ENCODE peak calls at places on chromosomes 5 and 9, in eight cellular contexts. J is MCF 10A, V is NT2/D1, I is HuH-7, F is germinal center, U is mesothelial cell of epicardium, O is fibroblast of gingiva, L is activated B cell treated with CpG ODN at 0.5 μM for 24 hours. W is an unnamed sample.
A peak's percentile ranks its signal among the peaks of the same experiment; 100 is the strongest.

GRCh38 chr5:80865547-80865946 is 94.6 kb upstream of the RASGRF2 start:
- DNase-seq in J (no peak), V (no peak), I (no peak), F (no peak), U (no peak), O (peak; percentile 76), L (no peak), W (no peak)

GRCh38 chr9:33007755-33008154 is 6.3 kb upstream of the APTX start:
- DNase-seq in J (no peak), V (no peak), I (no peak), F (no peak), U (no peak), O (no peak), L (no peak), W (no peak)

GRCh38 chr5:59387127-59387526 is 506.4 kb downstream of the PDE4D start:
- DNase-seq in J (no peak), V (no peak), I (no peak), F (no peak), U (no peak), O (no peak), L (no peak), W (no peak)

GRCh38 chr5:74665246-74665645 is 19.8 kb upstream of the HEXB start:
- DNase-seq in J (peak; percentile 23), V (no peak), I (no peak), F (no peak), U (no peak), O (no peak), L (no peak), W (no peak)

GRCh38 chr5:163260961-163261360 is 176.4 kb upstream of the CCNG1 start:
- DNase-seq in J (no peak), V (no peak), I (no peak), F (no peak), U (no peak), O (no peak), L (no peak), W (no peak)

GRCh38 chr5:86152988-86153560 is 464.7 kb upstream of the COX7C start:
- DNase-seq in J (no peak), V (no peak), I (no peak), F (no peak), U (no peak), O (no peak), L (no peak), W (no peak)

GRCh38 chr9:106872641-106873040 is 9.7 kb downstream of the ZNF462 start:
- DNase-seq in J (no peak), V (no peak), I (no peak), F (no peak), U (no peak), O (peak; percentile 21), L (no peak), W (no peak)

GRCh38 chr5:62316110-62316509 is 10.1 kb downstream of the KIF2A start:
- DNase-seq in J (no peak), V (no peak), I (no peak), F (no peak), U (no peak), O (no peak), L (no peak), W (no peak)

GRCh38 chr5:32443541-32444190 is 874 bp downstream of the ZFR start:
- DNase-seq in J (peak; percentile 36), V (no peak), I (peak; percentile 32), F (peak; percentile 52), U (no peak), O (peak; percentile 48), L (no peak), W (peak; percentile 66)

GRCh38 chr9:33263936-33264472 is 504 bp downstream of the BAG1 start:
- DNase-seq in J (peak; percentile 38), V (no peak), I (peak; percentile 25), F (peak; percentile 33), U (no peak), O (peak; percentile 10), L (no peak), W (peak; percentile 72)

GRCh38 chr5:74257645-74258328 is 382.7 kb downstream of the ENC1 start:
- DNase-seq in J (peak; percentile 70), V (no peak), I (peak; percentile 27), F (no peak), U (no peak), O (peak; percentile 21), L (no peak), W (peak; percentile 35)

GRCh38 chr9:125633116-125633743 is 73.8 kb downstream of the MAPKAP1 start:
- DNase-seq in J (peak; percentile 36), V (no peak), I (no peak), F (no peak), U (no peak), O (no peak), L (no peak), W (no peak)

GRCh38 chr9:136622538-136622948 is 40.2 kb upstream of the EGFL7 start:
- DNase-seq in J (no peak), V (no peak), I (no peak), F (no peak), U (peak; percentile 18), O (no peak), L (no peak), W (no peak)

GRCh38 chr5:71783891-71784290 is 64.8 kb downstream of the CARTPT start:
- DNase-seq in J (no peak), V (no peak), I (no peak), F (no peak), U (no peak), O (no peak), L (no peak), W (no peak)

GRCh38 chr9:77011973-77012817 is 7.3 kb upstream of the FOXB2 start:
- DNase-seq in J (peak; percentile 55), V (no peak), I (peak; percentile 72), F (peak; percentile 55), U (peak; percentile 55), O (peak; percentile 17), L (no peak), W (peak; percentile 8)

GRCh38 chr5:157463621-157464407 is 3.8 kb downstream of the NIPAL4 start:
- DNase-seq in J (peak; percentile 79), V (no peak), I (no peak), F (no peak), U (no peak), O (peak; percentile 38), L (no peak), W (no peak)

GRCh38 chr5:131634666-131634995 is 398 bp downstream of the RAPGEF6 start:
- DNase-seq in J (peak; percentile 73), V (peak; percentile 30), I (peak; percentile 41), F (peak; percentile 52), U (peak; percentile 30), O (peak; percentile 39), L (no peak), W (peak; percentile 87)